ENCODE peak calls at places on chromosome 14, in eight cellular contexts. K, V, G, C, S, O, N and B are unnamed samples.

GRCh38 chr14:23483216-23483854 is 13.8 kb downstream of the NGDN start:
- DNase-seq in K (peak), V (peak), G (peak), C (peak), S (peak), O (no peak), N (no peak), B (peak)

GRCh38 chr14:92033912-92034687 is 5.8 kb downstream of the TRIP11 start:
- DNase-seq in K (peak), V (no peak), G (no peak), C (no peak), S (no peak), O (no peak), N (no peak), B (no peak)

GRCh38 chr14:61226015-61226654 is 55.0 kb downstream of the TMEM30B start:
- DNase-seq in K (no peak), V (no peak), G (no peak), C (no peak), S (no peak), O (no peak), N (no peak), B (no peak)

GRCh38 chr14:43894534-43894933 is 612.5 kb downstream of the FSCB start:
- DNase-seq in K (no peak), V (peak), G (peak), C (peak), S (peak), O (peak), N (peak), B (peak)

GRCh38 chr14:34711808-34712712 is 2.3 kb downstream of the CFL2 start:
- DNase-seq in K (no peak), V (no peak), G (no peak), C (peak), S (no peak), O (no peak), N (no peak), B (no peak)

GRCh38 chr14:74875941-74876913 is at the start of gene PROX2:
- DNase-seq in K (no peak), V (no peak), G (no peak), C (peak), S (peak), O (no peak), N (no peak), B (peak)

GRCh38 chr14:93752980-93753561 is 35.2 kb downstream of the PRIMA1 start:
- DNase-seq in K (no peak), V (no peak), G (peak), C (no peak), S (no peak), O (no peak), N (no peak), B (no peak)

GRCh38 chr14:36524220-36524837 is 4.3 kb upstream of the NKX2-1 start:
- DNase-seq in K (no peak), V (no peak), G (no peak), C (no peak), S (peak), O (no peak), N (no peak), B (no peak)

GRCh38 chr14:75562048-75562447 is 16.4 kb upstream of the FLVCR2 start:
- DNase-seq in K (no peak), V (peak), G (no peak), C (peak), S (no peak), O (no peak), N (no peak), B (no peak)

GRCh38 chr14:49545071-49545470 is 41.1 kb downstream of the RPS29 start:
- DNase-seq in K (no peak), V (no peak), G (no peak), C (no peak), S (no peak), O (no peak), N (no peak), B (no peak)

GRCh38 chr14:68544150-68544892 is 248.5 kb downstream of the ZFP36L1 start:
- DNase-seq in K (no peak), V (peak), G (no peak), C (peak), S (no peak), O (no peak), N (no peak), B (no peak)

GRCh38 chr14:57057803-57058202 is 210.9 kb downstream of the EXOC5 start:
- DNase-seq in K (peak), V (no peak), G (no peak), C (no peak), S (no peak), O (no peak), N (no peak), B (no peak)

GRCh38 chr14:22849212-22849819 is 12.9 kb downstream of the MMP14 start:
- DNase-seq in K (no peak), V (no peak), G (peak), C (peak), S (no peak), O (no peak), N (no peak), B (no peak)

GRCh38 chr14:56657604-56658003 is 78.0 kb downstream of the TMEM260 start:
- DNase-seq in K (no peak), V (no peak), G (no peak), C (no peak), S (no peak), O (no peak), N (no peak), B (no peak)

GRCh38 chr14:61461808-61462275 is 140.5 kb downstream of the PRKCH start:
- DNase-seq in K (peak), V (peak), G (peak), C (peak), S (peak), O (peak), N (peak), B (peak)

GRCh38 chr14:104367811-104368750 is 211.5 kb upstream of the C14orf180 start:
- DNase-seq in K (no peak), V (no peak), G (peak), C (no peak), S (no peak), O (no peak), N (no peak), B (no peak)

GRCh38 chr14:79971330-79971729 is 240.0 kb downstream of the DIO2 start:
- DNase-seq in K (peak), V (peak), G (no peak), C (peak), S (no peak), O (no peak), N (no peak), B (no peak)

GRCh38 chr14:43481864-43482263 is 1025.2 kb downstream of the FSCB start:
- DNase-seq in K (no peak), V (no peak), G (no peak), C (no peak), S (no peak), O (no peak), N (no peak), B (no peak)

GRCh38 chr14:56996721-56997399 is 186.6 kb upstream of the OTX2 start:
- DNase-seq in K (peak), V (peak), G (no peak), C (no peak), S (no peak), O (peak), N (no peak), B (no peak)

GRCh38 chr14:51776102-51776894 is 84.1 kb upstream of the GNG2 start:
- DNase-seq in K (peak), V (peak), G (peak), C (peak), S (peak), O (peak), N (peak), B (peak)

GRCh38 chr14:77681196-77682157 is 26.3 kb downstream of the ALKBH1 start:
- DNase-seq in K (peak), V (peak), G (no peak), C (peak), S (no peak), O (no peak), N (no peak), B (no peak)

GRCh38 chr14:69242311-69243224 is 17.4 kb upstream of the GALNT16 start:
- DNase-seq in K (peak), V (peak), G (peak), C (peak), S (peak), O (peak), N (peak), B (peak)

GRCh38 chr14:84006643-84007137 is 1523.3 kb upstream of the FLRT2 start:
- DNase-seq in K (no peak), V (peak), G (no peak), C (no peak), S (peak), O (no peak), N (no peak), B (no peak)

GRCh38 chr14:65169351-65169750 is 67.0 kb upstream of the MAX start:
- DNase-seq in K (no peak), V (no peak), G (no peak), C (peak), S (no peak), O (no peak), N (peak), B (peak)

GRCh38 chr14:61673305-61673704 is 22.0 kb upstream of the HIF1A start:
- DNase-seq in K (no peak), V (no peak), G (no peak), C (no peak), S (no peak), O (no peak), N (no peak), B (no peak)

GRCh38 chr14:103551338-103551762 is 11.1 kb downstream of the BAG5 start:
- DNase-seq in K (no peak), V (no peak), G (peak), C (peak), S (no peak), O (no peak), N (no peak), B (no peak)

GRCh38 chr14:93002851-93003298 is 79.9 kb downstream of the CHGA start:
- DNase-seq in K (no peak), V (no peak), G (no peak), C (no peak), S (no peak), O (no peak), N (no peak), B (no peak)

GRCh38 chr14:52079239-52079956 is 10.5 kb upstream of the NID2 start:
- DNase-seq in K (no peak), V (peak), G (no peak), C (peak), S (no peak), O (no peak), N (no peak), B (no peak)

GRCh38 chr14:72737560-72737943 is 156.3 kb downstream of the DPF3 start:
- DNase-seq in K (no peak), V (no peak), G (peak), C (peak), S (no peak), O (no peak), N (no peak), B (no peak)

GRCh38 chr14:92254786-92255185 is 68.2 kb upstream of the SLC24A4 start:
- DNase-seq in K (peak), V (no peak), G (no peak), C (peak), S (peak), O (no peak), N (no peak), B (no peak)

GRCh38 chr14:103401223-103402214 is 16.3 kb downstream of the MARK3 start:
- DNase-seq in K (no peak), V (peak), G (no peak), C (peak), S (peak), O (no peak), N (no peak), B (no peak)

GRCh38 chr14:24285351-24285750 is 14.0 kb upstream of the RABGGTA start:
- DNase-seq in K (no peak), V (no peak), G (no peak), C (peak), S (no peak), O (no peak), N (no peak), B (no peak)

GRCh38 chr14:37027188-37027824 is 145.1 kb downstream of the SLC25A21 start:
- DNase-seq in K (no peak), V (no peak), G (no peak), C (no peak), S (no peak), O (no peak), N (no peak), B (no peak)

GRCh38 chr14:66624319-66624937 is 116.5 kb downstream of the GPHN start:
- DNase-seq in K (peak), V (peak), G (peak), C (peak), S (peak), O (peak), N (peak), B (peak)

GRCh38 chr14:34851395-34851794 is 23.8 kb downstream of the BAZ1A start:
- DNase-seq in K (no peak), V (peak), G (no peak), C (peak), S (no peak), O (no peak), N (no peak), B (no peak)

GRCh38 chr14:99122521-99123125 is 149.4 kb downstream of the BCL11B start:
- DNase-seq in K (no peak), V (peak), G (no peak), C (no peak), S (no peak), O (no peak), N (no peak), B (no peak)
- TF ChIP-seq EZH2phosphoT487 in K (no peak), V (no peak), G (no peak), C (no peak), S (no peak), O (no peak), N (no peak), B (no peak)

GRCh38 chr14:100105357-100106169 is 40.3 kb downstream of the EVL start:
- DNase-seq in K (no peak), V (no peak), G (no peak), C (no peak), S (no peak), O (no peak), N (no peak), B (no peak)
- TF ChIP-seq EZH2phosphoT487 in K (no peak), V (no peak), G (no peak), C (no peak), S (no peak), O (no peak), N (no peak), B (no peak)

GRCh38 chr14:71636076-71636475 is 296.2 kb upstream of the RGS6 start:
- DNase-seq in K (no peak), V (no peak), G (no peak), C (no peak), S (no peak), O (no peak), N (no peak), B (no peak)

GRCh38 chr14:71642715-71643114 is 289.5 kb upstream of the RGS6 start:
- DNase-seq in K (no peak), V (no peak), G (no peak), C (no peak), S (no peak), O (no peak), N (no peak), B (no peak)

GRCh38 chr14:71636820-71637471 is 295.3 kb upstream of the RGS6 start:
- DNase-seq in K (no peak), V (no peak), G (no peak), C (no peak), S (no peak), O (no peak), N (peak), B (no peak)

DNA sequence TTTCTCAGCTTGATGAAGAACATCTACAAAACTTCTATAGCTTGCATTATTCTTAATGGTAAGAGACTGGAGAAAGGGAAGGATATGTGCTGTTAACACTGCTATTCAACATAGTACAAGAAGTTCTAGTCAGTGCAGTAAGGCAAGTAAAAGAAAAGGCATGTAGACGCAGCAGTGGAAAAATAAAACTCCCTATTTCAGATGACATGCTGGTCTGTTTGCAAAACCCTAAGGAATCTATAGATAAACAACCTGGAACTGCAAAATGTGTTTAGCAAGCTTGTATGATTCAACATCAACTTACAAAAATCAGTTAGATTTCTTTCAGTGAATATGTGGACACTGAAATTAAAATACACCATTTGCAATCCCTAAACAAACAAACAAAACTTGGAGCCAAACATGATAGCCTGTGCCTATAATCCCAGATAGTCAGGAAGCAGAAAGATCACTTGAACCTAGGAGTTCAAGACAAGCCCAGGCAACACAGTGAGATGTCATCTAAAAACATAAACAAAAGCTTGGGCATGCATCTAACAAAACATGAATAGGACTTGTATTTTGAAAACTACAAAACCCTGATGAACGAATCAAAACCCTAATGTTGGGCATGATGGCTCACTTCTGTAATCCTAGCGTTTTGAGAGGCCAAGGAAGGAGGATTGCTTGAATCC is 293.6 kb upstream of the RGS6 start:
- DNase-seq in K (no peak), V (no peak), G (no peak), C (no peak), S (no peak), O (no peak), N (no peak), B (no peak)
- TF ChIP-seq EZH2phosphoT487 in K (no peak), V (no peak), G (no peak), C (no peak), S (no peak), O (no peak), N (no peak), B (no peak)

DNA sequence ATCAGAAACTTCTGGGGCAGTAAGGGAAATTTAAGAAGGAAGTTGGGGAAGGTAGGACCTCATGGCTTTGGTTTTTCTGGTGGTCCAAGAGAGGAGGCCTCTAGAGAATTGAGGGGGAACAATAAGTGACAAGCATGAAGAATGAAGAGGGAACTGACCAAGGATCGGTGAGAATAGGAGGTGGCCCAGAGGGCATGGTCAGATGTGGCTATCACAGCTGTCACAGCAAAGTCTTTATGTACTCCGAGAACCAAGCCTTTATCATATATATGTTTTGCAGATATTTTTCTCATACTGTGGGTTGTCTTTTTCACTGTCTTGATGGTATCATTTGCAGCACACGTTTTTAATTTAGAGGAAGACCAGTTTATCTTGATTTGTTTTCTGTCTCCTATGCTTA is 64.3 kb downstream of the PPP2R5C start:
- DNase-seq in K (no peak), V (no peak), G (no peak), C (no peak), S (no peak), O (no peak), N (no peak), B (no peak)
- TF ChIP-seq EZH2phosphoT487 in K (no peak), V (no peak), G (no peak), C (no peak), S (no peak), O (no peak), N (no peak), B (no peak)

GRCh38 chr14:31461545-31461944 is 4.2 kb upstream of the DTD2 start:
- DNase-seq in K (no peak), V (no peak), G (no peak), C (no peak), S (no peak), O (no peak), N (no peak), B (peak)

GRCh38 chr14:31457665-31458659 is 656 bp upstream of the DTD2 start:
- DNase-seq in K (peak), V (no peak), G (no peak), C (no peak), S (peak), O (no peak), N (no peak), B (no peak)

DNA sequence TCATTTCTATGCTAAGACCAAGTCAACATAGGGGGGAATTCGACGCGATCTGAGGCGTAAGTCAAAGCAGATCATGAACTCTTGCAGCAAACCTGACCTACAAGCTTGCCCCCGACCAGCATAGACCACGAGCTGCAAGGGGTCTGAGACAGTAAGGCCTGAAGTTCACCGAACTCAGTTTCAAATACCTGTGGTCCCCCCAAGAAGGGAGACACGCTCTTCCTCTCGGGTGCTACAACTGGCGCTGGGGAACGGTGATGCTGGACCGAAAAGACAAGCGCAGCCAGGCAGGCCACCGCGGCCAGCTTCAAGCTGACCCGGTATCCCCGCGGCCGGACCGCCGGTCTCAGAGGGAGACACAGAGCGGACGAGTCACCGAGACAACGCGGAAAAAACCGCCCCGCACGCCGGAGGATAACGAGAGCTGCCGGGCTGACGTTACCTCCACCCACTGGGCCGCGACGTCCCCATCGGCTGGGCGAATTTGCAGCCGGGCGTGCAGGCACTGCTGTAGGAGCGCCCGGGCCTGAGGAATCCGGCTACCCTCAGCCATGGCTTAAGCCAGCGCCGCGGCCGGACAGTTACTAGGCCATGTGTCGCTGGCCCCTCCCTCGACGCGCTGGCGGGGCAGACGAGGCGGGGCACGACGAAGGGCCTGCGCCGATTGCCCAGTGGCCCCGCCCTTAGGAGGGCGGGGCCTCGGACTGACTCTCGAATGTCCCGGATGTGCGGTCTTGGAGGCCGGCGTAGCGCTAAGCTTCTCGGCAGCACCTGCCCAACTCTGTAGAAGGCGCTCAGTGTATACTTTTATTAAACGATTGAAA is at the start of gene DTD2:
- DNase-seq in K (peak), V (peak), G (peak), C (peak), S (peak), O (peak), N (peak), B (peak)
- TF ChIP-seq EZH2phosphoT487 in K (no peak), V (no peak), G (no peak), C (no peak), S (no peak), O (no peak), N (no peak), B (no peak)